ENCODE peak calls at places on chromosomes 16 and 17, in four cellular contexts. U is K562, G is HCT116, W is HepG2. N is an unnamed sample.

GRCh38 chr17:40094874-40095273 is 5.5 kb downstream of the NR1D1 start:
- DNase-seq in U (no peak), G (no peak), W (no peak), N (no peak)

GRCh38 chr17:27760069-27760885 is 40.1 kb downstream of the NOS2 start:
- DNase-seq in U (peak), G (peak), W (peak), N (no peak)

GRCh38 chr17:28725166-28725659 is 820 bp downstream of the TLCD1 start:
- DNase-seq in U (peak), G (peak), W (peak), N (no peak)

GRCh38 chr17:32461853-32462617 is 17.7 kb downstream of the PSMD11 start:
- DNase-seq in U (peak), G (peak), W (peak), N (no peak)

GRCh38 chr17:7177954-7178477 is 1.2 kb downstream of the ASGR1 start:
- DNase-seq in U (peak), G (no peak), W (peak), N (no peak)

GRCh38 chr17:21285164-21286065 is 904 bp downstream of the MAP2K3 start:
- DNase-seq in U (peak), G (no peak), W (no peak), N (no peak)

GRCh38 chr16:22306788-22307187 is 9.6 kb downstream of the POLR3E start:
- DNase-seq in U (no peak), G (no peak), W (no peak), N (no peak)

GRCh38 chr16:83968891-83969672 is 1.0 kb downstream of the NECAB2 start:
- DNase-seq in U (no peak), G (no peak), W (no peak), N (no peak)

GRCh38 chr16:58491-59439 is 5.1 kb downstream of the SNRNP25 start:
- DNase-seq in U (no peak), G (no peak), W (no peak), N (no peak)

DNA sequence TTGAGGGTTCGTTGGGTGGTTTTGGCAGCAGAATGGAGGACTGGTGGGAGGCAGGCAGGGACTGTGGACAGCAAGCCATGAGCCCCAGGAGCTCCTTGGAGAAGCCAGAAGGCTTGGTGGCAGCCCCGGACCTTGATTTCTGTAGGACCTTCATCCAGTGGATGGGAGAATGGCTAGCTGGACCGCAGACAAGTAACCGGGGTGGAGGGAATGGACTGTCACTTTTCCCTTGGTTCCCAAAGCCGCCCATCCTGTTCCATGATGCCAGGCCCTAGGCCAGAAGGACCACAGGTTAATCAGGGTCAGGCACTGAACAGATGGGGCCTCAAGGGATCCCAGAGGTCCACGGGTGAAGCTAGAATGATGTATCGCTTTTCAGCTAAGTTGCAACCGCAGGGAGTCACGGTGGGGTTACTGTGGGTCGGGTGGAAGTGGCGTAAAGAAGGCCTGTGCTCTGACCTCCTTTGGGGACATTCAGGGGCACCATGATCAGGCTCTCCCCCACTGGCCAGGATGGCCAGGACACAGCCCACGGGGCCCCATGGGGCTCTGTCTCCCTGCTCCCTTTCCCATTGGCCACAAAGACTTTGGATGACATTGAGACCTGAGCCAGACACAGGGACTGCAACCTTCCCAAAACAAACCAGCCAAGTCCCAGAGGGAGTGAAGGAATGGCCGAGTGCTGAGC is 66.9 kb upstream of the MRTFB start:
- DNase-seq in U (no peak), G (no peak), W (no peak), N (no peak)
- TF ChIP-seq TCF7L2 in U (no peak), G (no peak), W (no peak), N (no peak)

GRCh38 chr17:2395258-2396170 is 5.3 kb downstream of the MNT start:
- DNase-seq in U (peak), G (no peak), W (peak), N (no peak)
- TF ChIP-seq TCF7L2 in U (no peak), G (no peak), W (no peak), N (no peak)

DNA sequence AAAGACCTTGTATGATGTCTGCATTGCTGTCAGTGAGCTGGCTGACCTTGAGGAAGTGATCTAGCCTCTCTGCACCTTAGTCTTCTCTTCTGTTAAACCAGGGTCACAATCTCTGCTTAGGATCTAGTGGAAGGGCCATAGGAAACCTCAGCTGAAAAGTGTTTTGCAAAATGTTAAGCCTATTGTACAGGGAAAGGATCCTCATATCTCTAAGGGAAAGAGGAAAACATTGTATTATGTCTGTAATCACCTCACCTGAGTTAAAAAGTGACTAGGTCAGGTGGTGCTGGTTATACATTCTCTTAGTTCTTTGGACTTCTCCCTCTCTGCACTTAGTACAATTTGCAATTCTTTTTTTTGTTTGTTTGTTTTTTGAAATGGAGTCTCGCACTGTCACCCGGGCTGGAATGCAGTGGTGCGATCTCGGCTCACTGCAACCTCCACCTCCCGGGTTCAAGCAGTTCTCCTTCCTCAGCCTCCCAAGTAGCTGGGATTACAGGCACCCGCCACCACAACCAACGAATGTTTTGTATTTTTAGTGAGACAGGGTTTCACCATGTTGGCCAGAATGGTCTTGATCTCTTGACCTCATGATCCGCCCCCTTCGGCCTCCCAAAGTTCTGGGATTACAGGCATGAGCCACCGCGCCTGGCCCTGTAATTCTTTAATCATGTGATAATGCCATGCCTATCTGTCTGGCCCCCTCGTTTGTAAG is 2.0 kb upstream of the SEPHS2 start:
- DNase-seq in U (no peak), G (no peak), W (peak), N (no peak)
- TF ChIP-seq TCF7L2 in U (no peak), G (no peak), W (peak), N (no peak)

GRCh38 chr17:45092932-45093430 is 31.9 kb downstream of the NMT1 start:
- DNase-seq in U (no peak), G (peak), W (peak), N (peak)

GRCh38 chr17:45090711-45091110 is 29.6 kb downstream of the NMT1 start:
- DNase-seq in U (no peak), G (no peak), W (no peak), N (no peak)

GRCh38 chr17:45093444-45094110 is 32.5 kb downstream of the NMT1 start:
- DNase-seq in U (no peak), G (no peak), W (no peak), N (no peak)

GRCh38 chr17:45088741-45089140 is 27.6 kb downstream of the NMT1 start:
- DNase-seq in U (no peak), G (no peak), W (no peak), N (no peak)

DNA sequence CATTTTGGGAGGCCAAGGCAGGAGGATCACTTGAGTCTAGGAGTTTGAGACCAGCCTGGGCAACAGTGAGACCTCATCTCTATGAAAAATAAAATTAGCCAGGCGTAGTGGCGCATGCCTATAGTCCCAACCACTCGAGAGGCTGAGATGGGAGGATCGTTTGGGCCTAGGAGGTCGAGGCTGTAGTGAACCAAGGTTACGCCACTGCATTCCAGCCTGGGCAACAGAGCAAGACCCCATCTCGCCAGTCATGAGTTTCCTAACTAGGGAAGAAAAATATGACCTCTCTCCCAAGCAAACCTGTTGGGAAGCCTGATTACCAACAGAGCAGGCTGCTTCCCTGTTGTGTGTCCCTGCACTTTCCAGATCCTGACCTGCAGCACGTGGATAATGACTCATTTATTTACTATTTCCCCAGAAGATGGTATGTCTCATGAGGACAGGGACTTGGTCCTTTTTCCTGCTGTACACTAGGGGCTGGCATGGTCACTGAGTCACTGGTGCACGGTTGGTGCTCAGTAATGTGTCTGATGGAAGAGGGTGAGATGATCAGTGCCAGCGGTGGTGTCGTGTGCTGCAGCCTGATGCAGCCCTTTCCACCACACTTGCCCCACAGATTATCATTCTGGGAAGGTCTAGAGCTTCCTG is 30.8 kb downstream of the NMT1 start:
- DNase-seq in U (no peak), G (no peak), W (no peak), N (no peak)
- TF ChIP-seq TCF7L2 in U (no peak), G (no peak), W (no peak), N (no peak)

GRCh38 chr16:10345629-10346028 is 40.2 kb upstream of the ATF7IP2 start:
- DNase-seq in U (no peak), G (no peak), W (no peak), N (no peak)

GRCh38 chr16:10352262-10352661 is 33.6 kb upstream of the ATF7IP2 start:
- DNase-seq in U (no peak), G (no peak), W (no peak), N (no peak)

GRCh38 chr16:10355589-10355988 is 30.3 kb upstream of the ATF7IP2 start:
- DNase-seq in U (no peak), G (no peak), W (no peak), N (no peak)

DNA sequence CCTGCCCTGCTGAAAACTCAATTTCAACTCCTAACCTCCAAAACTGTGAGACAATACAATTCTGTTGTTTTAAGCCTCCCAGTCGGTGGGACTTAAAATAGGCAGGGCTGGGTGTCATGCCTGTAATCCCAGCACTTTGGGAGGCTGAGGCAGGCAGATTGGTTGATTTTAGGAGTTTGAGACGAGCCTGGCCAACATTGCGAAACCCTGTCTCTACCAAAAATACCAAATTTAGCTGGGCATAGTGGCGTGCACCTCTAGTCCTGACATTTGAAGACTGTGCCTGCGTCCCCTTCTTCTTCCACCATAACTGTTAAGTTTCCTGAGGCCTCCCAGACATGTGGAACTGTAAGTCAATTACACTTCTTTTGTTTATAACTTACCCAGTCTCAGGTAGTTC is 36.0 kb upstream of the ATF7IP2 start:
- DNase-seq in U (no peak), G (no peak), W (no peak), N (no peak)
- TF ChIP-seq TCF7L2 in U (no peak), G (no peak), W (no peak), N (no peak)

GRCh38 chr17:66348605-66349165 is 46.3 kb downstream of the PRKCA start:
- DNase-seq in U (peak), G (peak), W (peak), N (peak)
- TF ChIP-seq TCF7L2 in U (no peak), G (no peak), W (no peak), N (peak)

GRCh38 chr17:73311428-73311780 is 397 bp downstream of the CDC42EP4 start:
- DNase-seq in U (no peak), G (no peak), W (no peak), N (no peak)

GRCh38 chr17:73309727-73310555 is 1.9 kb downstream of the CDC42EP4 start:
- DNase-seq in U (peak), G (no peak), W (no peak), N (no peak)

GRCh38 chr17:73313526-73314127 is 1.8 kb upstream of the CDC42EP4 start:
- DNase-seq in U (no peak), G (no peak), W (no peak), N (no peak)

GRCh38 chr17:73315481-73315880 is 3.7 kb upstream of the CDC42EP4 start:
- DNase-seq in U (no peak), G (no peak), W (no peak), N (no peak)

DNA sequence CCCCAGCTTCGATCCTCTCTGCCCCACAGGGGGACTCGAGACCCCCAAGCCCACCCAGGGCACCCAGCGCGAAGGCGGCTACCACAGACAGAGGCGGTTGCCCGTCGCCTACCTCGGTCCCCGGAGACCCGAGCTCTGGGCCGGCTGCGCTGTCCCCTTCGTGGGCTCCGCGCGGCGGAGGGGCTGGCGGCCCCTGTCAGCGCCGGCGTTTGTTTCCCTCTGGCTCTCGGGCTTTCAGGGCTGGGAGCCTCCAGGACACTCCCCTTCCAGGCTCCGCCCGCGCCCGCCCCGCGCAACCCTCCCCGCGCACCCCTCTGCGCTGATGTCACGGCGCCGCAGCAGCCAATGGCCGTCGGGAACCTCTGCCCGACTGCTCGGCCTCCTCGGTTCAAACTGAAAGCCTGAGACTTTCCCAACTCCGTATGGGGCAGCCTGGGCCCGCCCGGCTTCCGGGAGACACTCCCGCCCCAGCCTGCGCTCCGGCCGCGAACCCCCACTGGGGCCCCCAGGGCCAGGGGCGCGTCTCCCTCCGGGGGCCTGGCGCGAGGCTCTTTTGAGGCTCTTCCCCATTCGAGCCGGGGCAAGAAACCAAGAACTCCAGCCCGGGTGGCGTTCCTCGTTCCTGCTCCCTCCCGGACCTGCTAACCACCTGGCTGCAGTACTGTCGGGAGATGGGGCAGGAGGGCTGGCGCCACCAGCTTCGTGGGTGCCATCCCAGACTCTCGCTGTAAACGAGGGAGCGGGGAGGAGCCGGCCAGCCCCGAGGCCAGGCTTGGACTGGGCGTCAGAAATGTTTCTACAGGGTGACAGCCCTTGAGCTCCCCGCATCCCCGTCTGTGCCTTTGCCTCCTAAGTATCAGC is at the start of gene CDC42EP4:
- DNase-seq in U (peak), G (peak), W (peak), N (no peak)
- TF ChIP-seq TCF7L2 in U (no peak), G (no peak), W (no peak), N (no peak)

DNA sequence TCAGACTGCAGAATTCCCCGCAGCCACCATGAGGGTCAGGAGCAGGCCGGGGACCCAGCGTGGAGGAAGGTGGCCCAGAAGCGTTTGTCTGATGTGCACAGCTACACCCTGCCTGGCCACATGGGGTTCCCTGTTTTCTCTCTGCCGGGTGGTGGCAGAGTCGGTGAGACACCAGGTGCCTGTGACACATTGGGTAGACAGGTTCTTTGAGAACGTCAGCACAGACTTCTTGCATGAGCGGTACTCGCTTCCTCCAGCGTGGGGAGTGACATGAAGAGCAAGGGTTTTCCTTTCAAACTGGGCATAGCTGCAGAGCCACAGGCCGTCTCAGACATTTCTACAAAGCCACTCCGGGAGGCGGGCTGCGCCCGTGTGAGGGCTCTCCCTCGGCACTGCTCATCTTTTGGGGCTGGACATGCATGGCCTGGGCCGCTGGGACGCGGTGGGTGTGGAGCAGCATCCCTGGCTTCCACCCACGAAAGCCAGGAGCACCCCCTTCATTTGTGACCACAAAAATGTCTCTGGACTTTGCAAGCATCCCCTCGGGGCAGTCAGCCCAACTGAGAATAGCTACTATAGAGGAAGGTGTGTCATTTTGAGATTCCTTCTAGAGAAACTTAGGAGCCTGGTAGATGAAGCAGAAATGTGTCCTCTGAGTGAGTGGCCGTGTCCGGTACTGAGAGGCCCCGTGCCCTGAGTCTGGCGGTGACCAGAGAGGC is 26.0 kb downstream of the NME3 start:
- DNase-seq in U (no peak), G (no peak), W (no peak), N (no peak)
- TF ChIP-seq TCF7L2 in U (no peak), G (no peak), W (no peak), N (no peak)

DNA sequence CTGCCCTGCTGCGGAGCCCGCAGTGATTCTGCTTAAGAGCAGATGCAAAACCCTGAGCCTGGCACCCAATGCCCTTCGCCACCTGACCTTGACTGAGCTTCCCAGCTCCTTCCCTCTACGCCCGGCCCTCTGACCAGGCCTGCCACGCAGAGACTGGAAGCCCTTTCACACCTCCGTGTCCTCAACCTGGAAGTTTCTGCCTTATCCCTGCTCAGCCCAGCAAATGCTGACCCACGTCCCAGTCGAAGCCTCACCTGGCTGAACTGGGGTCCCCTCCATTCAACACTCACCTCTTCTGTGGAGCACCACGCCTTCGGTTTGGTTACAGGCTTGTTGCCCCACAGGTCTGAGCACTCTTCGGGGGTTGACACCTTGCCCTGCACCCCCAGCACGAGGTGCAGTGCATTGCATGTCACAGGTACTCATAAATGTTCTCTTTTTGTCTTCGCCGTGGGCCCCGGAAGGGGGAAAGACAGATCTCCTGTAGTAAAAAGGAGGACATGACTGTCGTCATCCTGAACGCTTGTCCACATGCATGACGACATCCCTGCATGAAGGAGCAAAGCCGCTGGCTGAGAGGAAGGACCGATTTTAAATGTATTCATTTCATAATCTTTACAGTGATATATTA is 153.6 kb upstream of the TNRC6C start:
- DNase-seq in U (no peak), G (no peak), W (no peak), N (no peak)
- TF ChIP-seq TCF7L2 in U (no peak), G (no peak), W (no peak), N (no peak)

N was measured in Panc1.